ENCODE peak calls at places on chromosomes 5 and 9, in seven cellular contexts. B, J, G, R, A, L and M are unnamed samples. For H3K27me3 and H3K36me3, the result is how much of the 10 kb centered on the place peaks cover.

GRCh38 chr5:74326571-74327338 is 313.8 kb downstream of the ENC1 start:
- DNase-seq in J (no peak), A (no peak), L (peak), G (no peak), B (peak), R (peak), M (no peak)

GRCh38 chr5:135890867-135891266 is 4.8 kb downstream of the IL9 start:
- DNase-seq in G (peak), R (no peak), A (no peak), L (no peak), J (no peak), B (no peak), M (no peak)

GRCh38 chr5:159061834-159062530 is 37.7 kb downstream of the EBF1 start:
- DNase-seq in B (no peak), L (no peak), A (no peak), J (peak), G (no peak), R (no peak), M (peak)

GRCh38 chr5:159156839-159157238 is 52.5 kb downstream of the RNF145 start:
- DNase-seq in B (peak), G (no peak), A (peak), J (peak), L (no peak), R (peak), M (peak)

GRCh38 chr5:169577966-169578365 is 5.6 kb upstream of the SPDL1 start:
- DNase-seq in B (peak), R (no peak), L (no peak), G (no peak), J (peak), A (no peak), M (no peak)

GRCh38 chr5:169545762-169546161 is 37.8 kb upstream of the SPDL1 start:
- DNase-seq in B (no peak), A (no peak), L (no peak), G (no peak), J (no peak), R (peak), M (no peak)

GRCh38 chr9:78786794-78787193 is 489.9 kb downstream of the PSAT1 start:
- DNase-seq in L (no peak), J (no peak), A (no peak), G (no peak), R (peak), B (peak), M (no peak)

GRCh38 chr5:149152317-149152746 is 11.0 kb downstream of the ABLIM3 start:
- DNase-seq in J (no peak), L (no peak), R (peak), B (peak), G (no peak), A (no peak), M (no peak)

GRCh38 chr5:148972958-148973357 is 89.9 kb downstream of the SH3TC2 start:
- DNase-seq in B (peak), J (no peak), L (peak), G (peak), R (peak), A (no peak), M (no peak)

GRCh38 chr5:140073296-140073695 is 30.2 kb upstream of the NRG2 start:
- DNase-seq in G (no peak), R (peak), J (peak), B (peak), L (no peak), A (no peak), M (peak)

GRCh38 chr9:6215562-6215961 is at the start of gene IL33:
- DNase-seq in G (peak), L (no peak), J (peak), R (no peak), B (peak), A (peak), M (no peak)

GRCh38 chr5:157900644-157901043 is 41.7 kb upstream of the CLINT1 start:
- DNase-seq in L (no peak), J (no peak), G (no peak), A (no peak), R (no peak), B (no peak), M (peak)

DNA sequence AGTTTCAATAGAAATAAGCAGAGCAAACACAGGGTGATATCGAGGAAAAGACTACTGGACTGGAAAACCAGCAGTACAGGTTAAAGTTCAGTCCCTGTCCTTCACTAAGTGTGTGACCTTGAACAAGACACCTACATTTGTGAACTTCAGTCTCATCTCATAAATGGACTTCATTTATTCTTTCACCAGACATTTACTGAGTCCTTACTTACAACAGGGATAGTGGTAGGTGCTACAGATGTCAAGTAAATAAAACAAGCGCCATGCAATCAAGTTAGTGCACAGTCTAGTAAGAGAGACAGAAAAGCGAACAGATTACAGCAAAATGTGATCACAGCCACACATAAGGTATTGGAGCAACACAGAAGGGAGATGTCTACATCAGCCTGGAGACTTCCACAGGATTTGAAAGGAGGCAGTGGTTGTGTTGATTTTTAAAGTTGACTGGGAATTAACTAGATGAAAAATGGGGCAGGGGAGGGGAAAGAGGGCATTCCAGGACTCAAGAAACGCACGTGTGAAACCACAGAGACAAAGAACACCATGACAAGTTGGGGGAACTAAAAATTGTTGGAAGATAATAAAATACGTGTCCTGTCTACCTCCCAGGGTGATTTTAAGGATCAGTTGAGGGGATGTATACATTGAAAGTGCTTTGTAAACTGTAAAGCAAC is 413.0 kb downstream of the ACTL7B start:
- DNase-seq in G (no peak), B (no peak), R (peak), L (no peak), A (no peak), J (no peak), M (no peak)
- H3K4me3 ChIP-seq in G (no peak), B (no peak), R (no peak), L (no peak), A (no peak), J (no peak), M (no peak)

GRCh38 chr9:98879958-98880300 is 63.8 kb upstream of the COL15A1 start:
- DNase-seq in L (no peak), J (no peak), B (no peak), A (no peak), R (no peak), G (peak), M (no peak)
- H3K27me3 ChIP-seq in L (under half), J (under half), B (under half), A (under half), R (under half), G (under half), M (under half)

DNA sequence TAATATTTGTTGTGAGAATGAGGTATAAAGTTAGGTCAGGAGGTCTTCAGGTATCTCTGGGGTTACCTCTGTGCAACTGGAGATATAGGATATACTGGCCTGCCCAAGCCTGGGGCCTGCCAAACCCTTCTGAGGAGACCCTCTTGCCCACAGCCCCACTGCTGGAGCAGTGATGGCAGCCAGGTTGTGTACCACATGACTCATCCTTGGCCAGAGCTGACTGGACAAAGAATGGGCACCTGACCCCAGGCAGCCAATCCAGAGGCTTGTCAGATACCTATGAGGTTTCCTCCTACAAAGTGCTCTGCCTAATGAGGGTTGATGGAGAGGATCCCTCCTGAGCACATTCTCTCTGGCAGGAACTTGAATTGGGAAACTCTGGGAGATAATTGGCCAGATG is 56.1 kb upstream of the TBC1D2 start:
- DNase-seq in R (no peak), L (no peak), J (no peak), B (no peak), G (no peak), A (no peak), M (no peak)
- H3K36me3 ChIP-seq in R (under half), L (under half), J (under half), B (under half), G (under half), A (under half), M (under half)

GRCh38 chr9:14029811-14030210 is 284.1 kb downstream of the NFIB start:
- DNase-seq in J (no peak), A (no peak), B (no peak), R (no peak), L (no peak), G (no peak), M (no peak)

GRCh38 chr9:14030350-14030823 is 283.6 kb downstream of the NFIB start:
- DNase-seq in G (no peak), L (no peak), J (peak), B (peak), R (peak), A (peak), M (no peak)

GRCh38 chr9:14031761-14032279 is 282.1 kb downstream of the NFIB start:
- DNase-seq in L (no peak), G (no peak), B (no peak), J (no peak), A (no peak), R (no peak), M (no peak)

GRCh38 chr9:14033067-14033466 is 280.9 kb downstream of the NFIB start:
- DNase-seq in J (no peak), L (no peak), A (no peak), R (no peak), B (no peak), G (no peak), M (no peak)

DNA sequence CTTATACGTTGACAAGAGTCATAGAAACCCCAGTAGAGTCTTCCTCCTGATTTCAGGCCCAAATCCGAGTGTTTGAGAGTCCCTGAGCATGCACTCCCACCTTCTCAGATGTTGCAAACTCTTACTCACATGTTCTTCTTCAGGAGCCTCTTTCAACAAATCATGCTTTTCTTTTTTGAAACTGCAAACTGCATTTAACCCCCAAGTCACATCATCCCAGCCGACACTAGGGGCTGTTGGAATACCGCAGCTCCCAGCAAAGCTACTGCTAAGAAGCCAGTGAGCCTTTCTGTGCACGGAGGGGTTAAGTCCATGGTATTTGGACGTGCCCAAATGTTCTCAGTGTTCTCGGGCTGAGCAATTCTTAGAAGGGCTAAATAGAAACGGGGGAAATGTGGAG is 282.9 kb downstream of the NFIB start:
- DNase-seq in G (no peak), J (no peak), A (peak), L (no peak), B (peak), R (peak), M (peak)
- H3K4me3 ChIP-seq in G (peak), J (no peak), A (no peak), L (no peak), B (peak), R (no peak), M (no peak)

DNA sequence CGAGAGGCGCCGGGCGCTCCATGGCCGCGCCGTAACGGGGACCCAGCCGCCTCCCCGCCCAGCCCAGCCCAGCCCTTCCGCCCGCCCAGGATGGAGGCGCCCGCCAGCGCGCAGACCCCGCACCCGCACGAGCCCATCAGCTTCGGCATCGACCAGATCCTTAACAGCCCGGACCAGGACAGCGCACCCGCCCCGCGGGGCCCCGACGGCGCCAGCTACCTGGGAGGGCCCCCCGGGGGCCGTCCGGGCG is 153 bp downstream of the TLX3 start:
- DNase-seq in R (no peak), J (no peak), L (no peak), G (no peak), A (no peak), B (no peak), M (no peak)
- H3K27me3 ChIP-seq in R (half or more), J (under half), L (half or more), G (half or more), A (half or more), B (half or more), M (half or more)

GRCh38 chr9:113255431-113255830 is 19.9 kb downstream of the CDC26 start:
- DNase-seq in A (no peak), J (no peak), G (no peak), R (no peak), L (no peak), B (no peak), M (no peak)
- H3K36me3 ChIP-seq in A (under half), J (under half), G (under half), R (under half), L (half or more), B (under half), M (under half)

GRCh38 chr9:136656339-136656738 is 6.4 kb upstream of the EGFL7 start:
- DNase-seq in R (no peak), J (no peak), B (no peak), G (no peak), L (no peak), A (no peak), M (no peak)

GRCh38 chr9:136658849-136659535 is 3.7 kb upstream of the EGFL7 start:
- DNase-seq in A (no peak), R (no peak), B (no peak), J (no peak), L (no peak), G (no peak), M (no peak)

GRCh38 chr9:136655244-136656225 is 7.2 kb upstream of the EGFL7 start:
- DNase-seq in A (no peak), J (no peak), B (no peak), L (no peak), R (no peak), G (no peak), M (no peak)

GRCh38 chr9:136657975-136658848 is 4.5 kb upstream of the EGFL7 start:
- DNase-seq in J (no peak), G (no peak), R (no peak), L (no peak), A (no peak), B (no peak), M (no peak)

DNA sequence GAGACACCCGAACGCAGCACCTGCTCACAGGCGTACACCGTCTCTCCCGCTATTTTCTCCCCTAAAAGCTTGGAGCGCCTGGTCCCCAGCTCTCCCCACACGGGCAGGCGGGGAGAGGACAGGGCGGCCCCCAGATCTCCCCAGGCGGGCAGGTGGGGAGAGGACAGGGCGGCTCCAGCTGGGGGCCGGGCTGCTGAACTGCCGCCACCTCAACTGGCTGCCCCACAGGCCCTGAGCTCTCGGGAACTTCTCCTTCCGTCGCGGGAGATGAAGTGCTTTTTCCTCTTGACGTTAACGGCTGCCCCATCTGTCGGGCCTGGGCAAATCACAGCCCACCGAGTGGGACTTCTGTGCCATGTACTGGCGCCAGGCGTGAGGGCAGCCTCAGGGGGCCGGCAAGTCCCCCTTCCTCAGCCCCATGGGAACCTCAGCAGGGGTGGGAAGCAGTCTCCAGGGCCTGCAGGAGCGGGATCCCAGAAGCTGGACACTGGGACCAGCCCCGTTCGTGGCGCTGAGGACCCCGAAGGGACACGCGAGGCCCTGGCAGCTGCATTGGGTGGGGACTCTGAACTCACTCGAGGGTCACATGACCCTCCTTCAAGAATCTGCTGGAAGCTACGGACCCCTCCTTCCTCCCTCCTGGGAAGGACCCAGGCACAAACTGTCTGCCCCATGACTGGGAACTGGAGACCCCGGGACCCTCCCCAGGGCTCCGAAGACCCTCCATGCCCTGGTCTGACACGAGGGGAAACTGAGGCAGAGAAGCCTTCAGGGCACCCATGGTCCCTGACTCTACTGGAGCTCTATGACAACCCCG is 5.7 kb upstream of the EGFL7 start:
- DNase-seq in G (no peak), B (no peak), J (no peak), L (no peak), R (no peak), A (no peak), M (no peak)
- H3K4me3 ChIP-seq in G (no peak), B (no peak), J (no peak), L (no peak), R (no peak), A (no peak), M (no peak)

GRCh38 chr9:135447126-135447525 is 32.5 kb upstream of the PPP1R26 start:
- DNase-seq in R (no peak), B (no peak), A (no peak), G (no peak), J (no peak), L (no peak), M (peak)

GRCh38 chr9:135455401-135456030 is 24.1 kb upstream of the PPP1R26 start:
- DNase-seq in L (no peak), G (no peak), B (no peak), A (no peak), R (no peak), J (no peak), M (peak)

GRCh38 chr9:135454737-135455136 is 24.8 kb upstream of the PPP1R26 start:
- DNase-seq in L (no peak), R (no peak), G (no peak), J (no peak), B (no peak), A (no peak), M (no peak)

GRCh38 chr9:135448570-135449180 is 30.9 kb upstream of the PPP1R26 start:
- DNase-seq in B (no peak), A (no peak), L (no peak), J (peak), G (no peak), R (peak), M (peak)

GRCh38 chr9:135450956-135451355 is 28.6 kb upstream of the PPP1R26 start:
- DNase-seq in B (no peak), L (no peak), G (no peak), R (no peak), A (no peak), J (no peak), M (no peak)
- H3K27me3 ChIP-seq in B (under half), L (under half), G (under half), R (under half), A (under half), J (under half), M (under half)

GRCh38 chr9:133046900-133047295 is 14.9 kb upstream of the CEL start:
- DNase-seq in R (no peak), J (no peak), A (no peak), L (no peak), B (no peak), G (no peak), M (no peak)
- H3K36me3 ChIP-seq in R (half or more), J (under half), A (half or more), L (half or more), B (under half), G (half or more), M (under half)

GRCh38 chr9:137461663-137462395 is 2.7 kb upstream of the NSMF start:
- DNase-seq in B (peak), L (peak), A (peak), J (no peak), R (no peak), G (no peak), M (peak)
- H3K4me3 ChIP-seq in B (no peak), L (peak), A (no peak), J (no peak), R (no peak), G (no peak), M (peak)